ENCODE peak calls at places on chromosomes 13 and 19, in five cellular contexts. A is cardiac muscle cell, E is OCI-LY7, B is left ventricle myocardium inferior, F is right lobe of liver. U is an unnamed sample. For H3K9me3, the result is how much of the 10 kb centered on the place peaks cover.

GRCh38 chr19:39133431-39134270 is 8.1 kb downstream of the PAK4 start:
- DNase-seq in A (peak), E (no peak), B (no peak), F (peak), U (no peak)

GRCh38 chr13:102902789-102903347 is 57.0 kb downstream of the ERCC5 start:
- DNase-seq in A (peak), E (no peak), B (peak), F (peak), U (no peak)

GRCh38 chr19:15159251-15159650 is 41.5 kb downstream of the NOTCH3 start:
- DNase-seq in A (no peak), E (peak), B (no peak), F (no peak), U (no peak)

GRCh38 chr19:34733266-34733825 is 697 bp upstream of the ZNF181 start:
- DNase-seq in A (peak), E (peak), B (peak), F (no peak), U (peak)

GRCh38 chr19:17871878-17872250 is at the start of gene SLC5A5:
- DNase-seq in A (no peak), E (no peak), B (no peak), F (no peak), U (no peak)

GRCh38 chr13:112063807-112064206 is 3.1 kb upstream of the SOX1 start:
- DNase-seq in A (no peak), E (no peak), B (no peak), F (no peak), U (no peak)

GRCh38 chr13:98105929-98106336 is 37.0 kb upstream of the FARP1 start:
- DNase-seq in A (no peak), E (no peak), B (peak), F (no peak), U (no peak)

GRCh38 chr13:94065741-94066140 is 413.7 kb downstream of the DCT start:
- DNase-seq in A (no peak), E (no peak), B (no peak), F (no peak), U (no peak)

GRCh38 chr19:49515767-49516166 is 3.3 kb downstream of the FCGRT start:
- DNase-seq in A (no peak), E (peak), B (peak), F (no peak), U (peak)

GRCh38 chr13:109126973-109127615 is 497.7 kb downstream of the MYO16 start:
- DNase-seq in A (no peak), E (no peak), B (no peak), F (no peak), U (no peak)

GRCh38 chr19:1086618-1087017 is 8.6 kb downstream of the POLR2E start:
- DNase-seq in A (no peak), E (no peak), B (no peak), F (no peak), U (no peak)

GRCh38 chr19:1088419-1089066 is 6.6 kb downstream of the POLR2E start:
- DNase-seq in A (no peak), E (no peak), B (no peak), F (no peak), U (peak)

GRCh38 chr19:1089126-1089771 is 5.9 kb downstream of the POLR2E start:
- DNase-seq in A (no peak), E (no peak), B (no peak), F (no peak), U (no peak)

GRCh38 chr19:1089891-1090290 is 5.3 kb downstream of the POLR2E start:
- DNase-seq in A (no peak), E (peak), B (no peak), F (no peak), U (no peak)

GRCh38 chr19:1087813-1088418 is 7.3 kb downstream of the POLR2E start:
- DNase-seq in A (no peak), E (peak), B (no peak), F (no peak), U (no peak)
- TF ChIP-seq CTCF in A (no peak), E (peak), B (no peak), F (no peak), U (no peak)

DNA sequence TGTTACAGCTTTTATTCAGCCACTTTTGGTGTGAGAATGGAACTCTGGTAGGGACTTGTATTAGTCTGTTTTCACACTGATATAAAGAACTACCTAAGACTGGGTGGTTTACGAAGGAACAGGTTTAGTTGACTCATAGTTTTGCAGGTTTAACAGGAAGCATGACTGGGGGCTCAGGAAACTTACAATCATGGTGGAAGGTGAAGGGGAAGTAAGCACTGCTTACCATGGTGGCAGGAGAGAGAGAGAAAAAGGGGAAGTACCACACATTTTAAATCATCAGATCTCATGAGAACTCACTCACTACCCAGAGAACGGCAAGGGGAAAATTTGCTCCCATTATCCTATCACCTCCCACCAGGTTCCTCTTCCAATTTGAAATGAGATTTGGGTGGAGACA is 942.2 kb downstream of the PCDH17 start:
- DNase-seq in A (no peak), E (peak), B (no peak), F (no peak), U (no peak)
- H3K9me3 ChIP-seq in A (under half), E (under half), B (under half), F (under half), U (under half)

GRCh38 chr19:37955986-37956385 is 49.0 kb downstream of the SIPA1L3 start:
- DNase-seq in A (no peak), E (no peak), B (no peak), F (no peak), U (no peak)

GRCh38 chr19:37963190-37963947 is 56.4 kb downstream of the SIPA1L3 start:
- DNase-seq in A (no peak), E (peak), B (no peak), F (no peak), U (no peak)

GRCh38 chr19:37957176-37957575 is 50.2 kb downstream of the SIPA1L3 start:
- DNase-seq in A (no peak), E (no peak), B (no peak), F (no peak), U (no peak)

GRCh38 chr19:37961198-37961597 is 54.2 kb downstream of the SIPA1L3 start:
- DNase-seq in A (no peak), E (no peak), B (no peak), F (no peak), U (no peak)

GRCh38 chr19:37959665-37960114 is 52.7 kb downstream of the SIPA1L3 start:
- DNase-seq in A (no peak), E (no peak), B (no peak), F (no peak), U (no peak)
- H3K4me3 ChIP-seq in A (no peak), E (peak), B (no peak), F (no peak), U (no peak)

GRCh38 chr13:75494491-75494890 is 12.5 kb upstream of the TBC1D4 start:
- DNase-seq in A (no peak), E (no peak), B (no peak), F (no peak), U (no peak)
- TF ChIP-seq CTCF in A (no peak), E (no peak), B (no peak), F (no peak), U (no peak)

DNA sequence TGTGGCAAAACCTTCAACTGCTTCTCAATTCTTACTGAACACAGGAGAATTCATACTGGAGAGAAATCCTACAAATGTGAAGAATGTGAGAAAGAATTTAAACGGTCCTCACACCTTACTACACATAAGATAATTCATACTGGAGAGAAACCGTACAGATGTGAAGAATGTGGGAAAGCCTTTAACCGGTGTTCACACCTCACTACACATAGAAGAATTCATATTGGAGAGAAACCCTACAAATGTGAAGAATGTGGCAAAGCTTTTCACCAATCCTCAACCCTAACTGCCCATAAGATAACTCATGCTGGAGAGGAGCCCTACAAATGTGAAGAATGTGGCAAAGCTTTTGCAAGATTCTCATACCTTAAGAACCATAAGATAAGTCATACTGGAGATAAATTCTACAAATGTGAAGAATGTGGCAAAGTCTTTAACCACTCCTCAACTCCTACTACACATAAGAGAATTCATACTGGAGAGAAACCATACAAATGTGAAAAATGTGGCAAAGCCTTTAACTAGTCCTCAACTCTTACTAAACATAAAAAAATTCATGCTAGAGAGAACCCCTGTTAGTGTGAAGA is 111.7 kb downstream of the ZNF100 start:
- DNase-seq in A (no peak), E (no peak), B (no peak), F (no peak), U (no peak)
- H3K9me3 ChIP-seq in A (under half), E (under half), B (under half), F (under half), U (under half)

GRCh38 chr19:44755219-44755618 is 6.7 kb downstream of the BCL3 start:
- DNase-seq in A (no peak), E (no peak), B (no peak), F (no peak), U (no peak)

GRCh38 chr19:44753932-44754742 is 5.6 kb downstream of the BCL3 start:
- DNase-seq in A (peak), E (peak), B (peak), F (peak), U (peak)

GRCh38 chr19:44753619-44753931 is 5.1 kb downstream of the BCL3 start:
- DNase-seq in A (no peak), E (no peak), B (no peak), F (no peak), U (no peak)

GRCh38 chr19:44756089-44756562 is 7.6 kb downstream of the BCL3 start:
- DNase-seq in A (no peak), E (no peak), B (no peak), F (peak), U (no peak)

GRCh38 chr19:44754743-44755066 is 6.2 kb downstream of the BCL3 start:
- DNase-seq in A (no peak), E (no peak), B (no peak), F (no peak), U (no peak)
- H3K4me3 ChIP-seq in A (peak), E (peak), B (peak), F (no peak), U (peak)

DNA sequence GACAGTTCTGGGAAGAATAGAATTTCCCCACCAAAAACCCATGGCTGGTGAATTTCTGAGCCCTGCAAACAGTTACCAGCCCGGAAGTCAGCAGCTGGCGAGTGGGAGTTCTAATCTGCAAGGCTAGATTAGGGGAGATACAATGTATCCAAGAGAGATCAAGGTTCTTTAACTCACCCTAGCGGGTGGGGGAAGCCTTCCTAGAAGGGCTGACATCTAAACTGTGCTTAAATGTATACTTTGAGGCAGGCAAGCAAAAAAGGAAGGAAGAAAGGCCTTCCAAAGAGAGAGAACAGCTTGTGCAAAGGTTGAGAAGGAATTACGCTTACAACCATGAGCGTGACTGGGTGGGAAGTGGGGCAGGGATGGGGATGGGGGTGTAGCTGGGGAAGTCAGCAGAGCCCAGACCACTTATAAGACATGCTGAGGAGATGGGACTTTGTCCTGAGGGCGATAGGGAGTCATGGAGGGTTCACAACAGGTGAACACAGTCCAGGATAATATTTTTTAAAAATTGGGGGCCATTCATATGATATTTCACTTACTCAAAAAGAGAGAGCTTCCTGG is 20.8 kb upstream of the ZNRF4 start:
- DNase-seq in A (no peak), E (no peak), B (no peak), F (no peak), U (no peak)
- TF ChIP-seq CTCF in A (no peak), E (no peak), B (no peak), F (no peak), U (no peak)

GRCh38 chr19:58088521-58089052 is 9.4 kb downstream of the ZSCAN18 start:
- DNase-seq in A (no peak), E (no peak), B (no peak), F (no peak), U (no peak)
- H3K9me3 ChIP-seq in A (under half), E (under half), B (half or more), F (under half), U (under half)

U was measured in psoas muscle.